ENCODE peak calls at places on chromosomes 11 and 22, in four cellular contexts. J, V, O and F are unnamed samples.

GRCh38 chr11:40230821-40231220 is 1228.6 kb downstream of the LRRC4C start:
- DNase-seq in J (no peak), O (no peak), V (no peak), F (no peak)

GRCh38 chr11:77589521-77590193 is at the start of gene AQP11:
- DNase-seq in V (peak), O (peak), J (peak), F (peak)

GRCh38 chr11:33588056-33588455 is 112.6 kb downstream of the C11orf91 start:
- DNase-seq in V (no peak), O (no peak), J (no peak), F (peak)

GRCh38 chr11:69899957-69900821 is 81.0 kb upstream of the FGF3 start:
- DNase-seq in V (no peak), O (no peak), J (no peak), F (no peak)

GRCh38 chr11:40183073-40184064 is 1276.1 kb downstream of the LRRC4C start:
- DNase-seq in V (no peak), J (no peak), O (no peak), F (no peak)

GRCh38 chr22:37282385-37282677 is at the start of gene CYTH4:
- DNase-seq in O (no peak), J (no peak), V (peak), F (no peak)

GRCh38 chr11:130798280-130798679 is 118.0 kb downstream of the SNX19 start:
- DNase-seq in J (peak), V (peak), O (no peak), F (peak)

GRCh38 chr22:17700778-17701177 is 62.2 kb downstream of the BCL2L13 start:
- DNase-seq in V (no peak), J (no peak), O (no peak), F (no peak)

GRCh38 chr11:70641366-70641765 is 243.0 kb downstream of the CTTN start:
- DNase-seq in O (peak), J (no peak), V (no peak), F (no peak)

GRCh38 chr22:27597703-27598444 is 203.7 kb downstream of the MN1 start:
- DNase-seq in O (no peak), J (no peak), V (peak), F (peak)

GRCh38 chr22:39097098-39098020 is at the start of gene APOBEC3H:
- DNase-seq in V (peak), O (no peak), J (no peak), F (peak)

GRCh38 chr11:82523141-82523540 is 210.5 kb downstream of the FAM181B start:
- DNase-seq in O (peak), J (no peak), V (no peak), F (no peak)

GRCh38 chr22:48071305-48071704 is 1308.9 kb downstream of the TBC1D22A start:
- DNase-seq in J (no peak), V (no peak), O (no peak), F (no peak)

GRCh38 chr22:26199665-26200064 is 30.4 kb downstream of the SEZ6L start:
- DNase-seq in V (no peak), J (no peak), O (no peak), F (no peak)

GRCh38 chr22:43296279-43296902 is 46.8 kb downstream of the SCUBE1 start:
- DNase-seq in J (no peak), O (no peak), V (no peak), F (no peak)

GRCh38 chr22:46129390-46130041 is 20.8 kb upstream of the PPARA start:
- DNase-seq in J (no peak), V (no peak), O (no peak), F (no peak)

GRCh38 chr11:122202161-122202950 is 86.3 kb upstream of the BLID start:
- DNase-seq in J (peak), O (peak), V (peak), F (peak)

GRCh38 chr11:96246718-96247540 is 96.1 kb downstream of the MAML2 start:
- DNase-seq in J (peak), V (peak), O (no peak), F (peak)

GRCh38 chr11:122375687-122376399 is 259.8 kb upstream of the BLID start:
- DNase-seq in O (no peak), J (peak), V (peak), F (peak)

GRCh38 chr22:25630446-25630845 is 66.0 kb downstream of the GRK3 start:
- DNase-seq in O (no peak), V (no peak), J (no peak), F (no peak)

GRCh38 chr22:48347311-48347710 is 1480.4 kb downstream of the BRD1 start:
- DNase-seq in O (no peak), J (no peak), V (no peak), F (no peak)

GRCh38 chr11:18352581-18352980 is 30.2 kb downstream of the GTF2H1 start:
- DNase-seq in O (no peak), J (peak), V (peak), F (peak)

GRCh38 chr22:36379593-36380361 is 8.0 kb downstream of the MYH9 start:
- DNase-seq in J (peak), V (no peak), O (no peak), F (peak)

GRCh38 chr22:26617251-26618199 is at the start of gene CRYBB1:
- DNase-seq in J (peak), O (no peak), V (no peak), F (no peak)

GRCh38 chr11:70828498-70829159 is 423.7 kb downstream of the SHANK2 start:
- DNase-seq in O (no peak), J (no peak), V (no peak), F (no peak)

GRCh38 chr11:36091256-36091811 is 147.5 kb downstream of the LDLRAD3 start:
- DNase-seq in V (no peak), O (no peak), J (peak), F (no peak)

GRCh38 chr11:76861490-76861953 is 804 bp downstream of the ACER3 start:
- DNase-seq in O (no peak), V (peak), J (no peak), F (no peak)

GRCh38 chr22:42856179-42856864 is 751 bp downstream of the ARFGAP3 start:
- DNase-seq in O (peak), V (peak), J (peak), F (no peak)

GRCh38 chr11:61567286-61568061 is 13.4 kb downstream of the SYT7 start:
- DNase-seq in J (peak), V (peak), O (peak), F (peak)

GRCh38 chr22:42336527-42337227 is 66.2 kb upstream of the TCF20 start:
- DNase-seq in O (no peak), J (no peak), V (peak), F (peak)

GRCh38 chr22:19962246-19962908 is 20.8 kb upstream of the TXNRD2 start:
- DNase-seq in J (peak), V (peak), O (peak), F (peak)

DNA sequence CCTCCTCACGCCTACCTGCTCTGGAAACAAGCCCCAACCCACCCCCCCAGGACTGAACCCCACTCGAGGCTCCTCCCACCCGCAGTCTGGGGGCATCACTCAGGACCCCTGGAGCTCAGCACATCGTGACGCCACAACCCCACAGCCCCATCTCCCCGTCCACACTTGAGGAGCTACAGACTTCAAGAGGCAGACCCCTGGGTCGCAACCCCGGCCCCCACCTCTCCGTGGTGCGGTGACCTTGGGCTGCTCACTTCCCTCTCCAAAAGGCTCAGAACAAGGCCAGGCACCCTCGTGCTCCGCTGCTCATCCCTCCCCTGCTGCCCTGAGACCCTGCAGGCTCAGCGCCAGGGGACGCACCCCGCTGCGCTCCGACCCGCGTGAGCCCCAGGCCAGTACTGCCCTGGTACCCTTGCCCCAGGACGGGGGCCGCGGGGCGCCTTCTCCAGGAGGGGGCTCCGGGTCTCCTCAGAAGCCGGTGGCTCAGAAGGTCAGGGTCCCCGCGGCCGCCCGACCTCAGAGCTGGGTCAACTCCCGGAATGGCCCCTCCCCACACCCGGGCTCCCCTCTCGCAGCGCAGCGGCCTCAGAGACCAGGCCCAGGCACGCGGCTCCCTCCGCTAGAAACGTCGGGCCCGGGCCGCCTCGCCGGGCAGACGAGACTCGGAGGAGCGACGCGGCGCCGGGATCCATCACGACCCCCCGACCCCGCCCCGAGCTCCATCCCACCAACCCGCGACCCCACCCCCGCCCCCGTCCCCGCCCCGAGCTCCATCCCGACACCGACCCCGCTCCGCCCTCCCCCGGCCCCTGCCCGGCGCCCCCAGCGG is 614 bp downstream of the GATD1 start:
- DNase-seq in V (no peak), J (no peak), O (peak), F (no peak)
- TF ChIP-seq CTCF in V (no peak), J (no peak), O (no peak), F (no peak)

GRCh38 chr11:133679896-133680295 is 147.6 kb upstream of the OPCML start:
- DNase-seq in V (no peak), J (no peak), O (no peak), F (no peak)

GRCh38 chr11:133678211-133678610 is 145.9 kb upstream of the OPCML start:
- DNase-seq in V (no peak), O (no peak), J (no peak), F (no peak)

GRCh38 chr11:133681901-133682300 is 149.6 kb upstream of the OPCML start:
- DNase-seq in O (peak), J (no peak), V (no peak), F (no peak)
- TF ChIP-seq CTCF in O (no peak), J (no peak), V (no peak), F (no peak)

GRCh38 chr22:23754220-23754919 is at the start of gene VPREB3:
- DNase-seq in V (no peak), O (peak), J (no peak), F (no peak)

GRCh38 chr22:23752090-23752691 is 1.3 kb upstream of the ZNF70 start:
- DNase-seq in V (no peak), O (no peak), J (no peak), F (no peak)

GRCh38 chr22:23752750-23753149 is 1.5 kb downstream of the VPREB3 start:
- DNase-seq in J (no peak), V (no peak), O (no peak), F (no peak)

GRCh38 chr22:23754980-23755636 is 883 bp upstream of the VPREB3 start:
- DNase-seq in V (no peak), O (no peak), J (no peak), F (no peak)

GRCh38 chr22:23753371-23753770 is 854 bp downstream of the VPREB3 start:
- DNase-seq in J (no peak), O (no peak), V (no peak), F (no peak)
- TF ChIP-seq CTCF in J (no peak), O (no peak), V (no peak), F (no peak)

GRCh38 chr11:44787981-44788380 is 61.2 kb downstream of the TSPAN18 start:
- DNase-seq in J (no peak), O (no peak), V (no peak), F (no peak)

GRCh38 chr11:44784784-44785183 is 58.0 kb downstream of the TSPAN18 start:
- DNase-seq in O (no peak), V (no peak), J (no peak), F (no peak)

GRCh38 chr11:44787070-44787469 is 60.3 kb downstream of the TSPAN18 start:
- DNase-seq in O (no peak), V (no peak), J (no peak), F (no peak)

GRCh38 chr11:44784438-44784760 is 57.6 kb downstream of the TSPAN18 start:
- DNase-seq in V (no peak), J (no peak), O (no peak), F (no peak)

DNA sequence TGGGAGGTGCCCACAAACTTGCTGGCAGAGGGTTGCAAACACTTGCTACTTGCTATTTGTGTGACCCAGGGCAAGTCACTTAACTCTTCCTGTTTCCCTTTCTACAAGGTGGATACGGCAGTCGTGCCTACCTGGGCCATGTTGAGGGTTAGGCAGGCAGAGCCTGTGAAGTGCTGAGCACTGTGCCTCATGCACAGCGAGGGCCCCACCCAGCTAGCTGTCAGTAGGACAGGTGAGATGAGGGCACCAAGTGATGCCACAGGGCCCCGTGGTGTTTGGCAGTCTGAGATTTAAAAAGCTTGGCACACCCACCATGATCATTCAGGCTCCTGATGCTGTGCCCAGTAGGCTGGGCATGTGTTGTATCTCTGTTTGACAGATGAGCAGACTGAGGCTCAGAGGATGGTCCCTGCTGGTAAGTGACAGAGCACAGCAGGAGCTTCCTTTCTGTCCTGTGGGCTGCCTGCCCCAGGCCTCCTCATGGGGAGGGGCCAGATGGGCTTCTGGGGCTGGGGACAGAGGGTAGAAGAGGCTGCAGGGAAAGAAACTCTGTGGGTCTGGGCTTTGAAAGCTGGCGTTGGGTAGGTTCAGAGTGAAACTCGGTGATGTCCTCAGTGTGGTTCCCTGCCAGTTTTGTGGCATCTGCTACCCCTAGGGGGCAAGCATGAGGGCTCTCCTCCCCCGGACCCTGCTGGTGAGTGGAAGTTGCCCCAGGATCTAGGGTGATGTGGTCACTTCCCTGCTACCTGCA is 59.3 kb downstream of the TSPAN18 start:
- DNase-seq in O (peak), V (no peak), J (no peak), F (no peak)
- TF ChIP-seq CTCF in O (no peak), V (no peak), J (peak), F (no peak)